ENCODE peak calls at places on chromosome 19, in nine cellular contexts. D is uterus, L is neural progenitor cell, A is foreskin fibroblast, Z is psoas muscle, B is spleen, M is mesothelial cell of epicardium, G is H1, Y is thoracic aorta. Q is an unnamed sample.

GRCh38 chr19:19214892-19215291 is 3.1 kb downstream of the NCAN start:
- DNase-seq in M (peak; percentile 73), A (peak; percentile 64), B (no peak), Z (no peak), Y (no peak), G (peak; percentile 100), L (peak; percentile 87), D (no peak), Q (peak; percentile 86)

GRCh38 chr19:7349961-7350711 is 1.4 kb downstream of the ARHGEF18 start:
- DNase-seq in G (no peak), M (no peak), B (peak; percentile 93), A (no peak), Y (no peak), L (no peak), D (no peak), Z (no peak), Q (no peak)

GRCh38 chr19:4676955-4677731 is 7.0 kb upstream of the MYDGF start:
- DNase-seq in G (peak; percentile 91), M (no peak), Y (no peak), B (no peak), D (no peak), A (peak; percentile 72), Z (peak; percentile 69), L (peak; percentile 84), Q (no peak)

GRCh38 chr19:30668521-30669155 is 296.5 kb downstream of the ZNF536 start:
- DNase-seq in Y (no peak), L (no peak), D (no peak), M (no peak), Z (no peak), G (no peak), A (no peak), B (peak; percentile 54), Q (no peak)

GRCh38 chr19:20858861-20859260 is 64.2 kb upstream of the ZNF85 start:
- DNase-seq in B (no peak), Y (no peak), L (peak; percentile 15), M (no peak), A (no peak), G (peak; percentile 52), D (no peak), Z (no peak), Q (no peak)

GRCh38 chr19:29942404-29943261 is 594 bp downstream of the URI1 start:
- DNase-seq in B (peak; percentile 95), A (peak; percentile 21), L (peak; percentile 84), M (peak; percentile 30), G (peak; percentile 75), Z (peak; percentile 63), Y (no peak), D (peak; percentile 29), Q (peak; percentile 37)

GRCh38 chr19:48967346-48968178 is 2.5 kb downstream of the FTL start:
- DNase-seq in M (no peak), L (no peak), Y (no peak), Z (peak; percentile 44), B (peak; percentile 83), D (no peak), A (peak; percentile 86), G (no peak), Q (no peak)

GRCh38 chr19:6470173-6470572 is 6.1 kb downstream of the CRB3 start:
- DNase-seq in Y (no peak), M (no peak), A (no peak), L (no peak), G (no peak), B (no peak), Z (no peak), D (no peak), Q (no peak)

GRCh38 chr19:10478903-10479384 is 24.2 kb downstream of the KEAP1 start:
- DNase-seq in A (peak; percentile 94), M (no peak), L (peak; percentile 92), Y (peak; percentile 83), D (peak; percentile 95), G (peak; percentile 89), Z (peak; percentile 93), B (peak; percentile 89), Q (peak; percentile 26)

GRCh38 chr19:15379996-15380647 is 535 bp upstream of the AKAP8 start:
- DNase-seq in Z (no peak), Y (no peak), L (no peak), G (peak; percentile 89), M (no peak), B (no peak), D (peak; percentile 43), A (peak; percentile 69), Q (no peak)

GRCh38 chr19:32165176-32165575 is 180.2 kb upstream of the ZNF507 start:
- DNase-seq in B (no peak), Y (no peak), D (no peak), L (no peak), G (peak; percentile 35), M (no peak), A (no peak), Z (no peak), Q (no peak)

GRCh38 chr19:2014731-2015610 is 543 bp downstream of the BTBD2 start:
- DNase-seq in L (peak; percentile 85), Z (no peak), Y (no peak), B (peak; percentile 87), A (peak; percentile 34), M (no peak), G (no peak), D (no peak), Q (no peak)

GRCh38 chr19:38837656-38838121 is 6.1 kb upstream of the ECH1 start:
- DNase-seq in A (peak; percentile 39), L (no peak), Y (no peak), Z (no peak), B (peak; percentile 47), M (no peak), G (no peak), D (no peak), Q (no peak)

GRCh38 chr19:18419699-18420460 is 682 bp downstream of the SSBP4 start:
- DNase-seq in Z (peak; percentile 51), Y (no peak), A (peak; percentile 57), M (no peak), L (peak; percentile 62), D (peak; percentile 59), B (peak; percentile 88), G (no peak), Q (peak; percentile 20)

GRCh38 chr19:50059045-50059444 is 33.2 kb downstream of the ZNF473 start:
- DNase-seq in A (no peak), B (no peak), G (no peak), L (no peak), Z (no peak), M (no peak), D (no peak), Y (no peak), Q (no peak)

GRCh38 chr19:2259331-2259730 is 3.1 kb upstream of the JSRP1 start:
- DNase-seq in Z (no peak), M (no peak), L (no peak), G (no peak), D (no peak), Y (no peak), B (no peak), A (no peak), Q (no peak)

DNA sequence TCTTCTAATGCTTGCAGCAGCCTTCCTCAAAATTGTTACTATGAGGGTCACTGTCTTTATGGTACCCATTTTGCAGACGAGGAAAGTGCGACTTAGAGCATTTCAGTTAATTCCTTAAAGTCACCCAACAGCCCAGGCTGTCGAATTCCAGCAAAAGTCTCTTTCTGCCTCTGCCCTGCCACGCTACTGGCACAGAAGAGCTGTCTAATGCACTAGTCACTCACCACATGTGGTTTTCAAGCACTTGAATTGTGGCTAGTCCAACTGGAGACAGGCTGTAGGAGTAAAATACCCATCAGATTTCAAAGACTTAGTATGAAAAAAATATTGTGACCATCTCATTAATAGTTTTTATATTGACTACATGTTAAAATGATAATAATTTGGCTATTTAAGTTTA is 1.7 kb downstream of the FPR1 start:
- DNase-seq in Z (no peak), Y (no peak), D (no peak), M (no peak), A (no peak), L (no peak), B (no peak), G (no peak), Q (no peak)
- TF ChIP-seq CTCF in Z (no peak), Y (no peak), D (no peak), M (no peak), A (no peak), L (no peak), B (no peak), G (no peak), Q (no peak)

DNA sequence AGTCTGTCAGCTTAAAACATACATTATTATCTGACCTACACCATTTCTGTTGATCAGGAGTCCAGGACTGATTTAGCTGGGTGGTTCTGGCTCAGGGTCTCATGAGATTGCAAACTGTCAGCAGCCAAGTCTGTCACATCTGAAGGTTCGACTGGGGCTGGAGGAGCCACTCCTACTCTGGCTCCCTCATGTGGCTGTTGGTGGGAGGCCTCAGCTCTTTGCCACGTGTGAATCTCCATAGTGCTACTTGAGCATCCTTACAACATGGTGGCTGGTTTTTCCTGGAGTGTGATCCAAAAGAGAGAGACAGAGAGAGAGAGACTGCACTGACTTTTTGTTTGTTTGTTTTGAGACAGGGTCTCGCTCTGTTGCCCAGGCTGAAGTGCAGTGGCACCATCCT is 63.6 kb upstream of the NFIC start:
- DNase-seq in L (no peak), M (no peak), G (no peak), A (no peak), D (no peak), Z (no peak), B (no peak), Y (no peak), Q (no peak)
- TF ChIP-seq CTCF in L (peak; percentile 8), M (no peak), G (peak; percentile 24), A (no peak), D (no peak), Z (no peak), B (no peak), Y (no peak), Q (no peak)

GRCh38 chr19:3396881-3397265 is 30.5 kb downstream of the NFIC start:
- DNase-seq in A (no peak), Z (no peak), D (no peak), Y (no peak), G (no peak), L (no peak), B (no peak), M (no peak), Q (no peak)

GRCh38 chr19:3401004-3401768 is 34.8 kb downstream of the NFIC start:
- DNase-seq in A (no peak), B (no peak), Y (no peak), D (no peak), M (no peak), G (no peak), Z (no peak), L (no peak), Q (no peak)

GRCh38 chr19:3398114-3398899 is 31.9 kb downstream of the NFIC start:
- DNase-seq in A (peak; percentile 61), G (no peak), L (peak; percentile 46), D (peak; percentile 85), Y (no peak), M (no peak), B (peak; percentile 83), Z (peak; percentile 70), Q (no peak)

GRCh38 chr19:3397266-3398022 is 31.1 kb downstream of the NFIC start:
- DNase-seq in A (peak; percentile 52), Z (no peak), B (no peak), Y (no peak), D (no peak), M (no peak), G (peak; percentile 56), L (peak; percentile 30), Q (no peak)

GRCh38 chr19:3398900-3399278 is 32.5 kb downstream of the NFIC start:
- DNase-seq in L (no peak), A (no peak), G (no peak), M (no peak), D (no peak), B (no peak), Y (no peak), Z (no peak), Q (no peak)
- TF ChIP-seq CTCF in L (no peak), A (no peak), G (no peak), M (no peak), D (no peak), B (no peak), Y (no peak), Z (no peak), Q (no peak)

GRCh38 chr19:3459322-3459881 is 20.9 kb downstream of the SMIM24 start:
- DNase-seq in A (peak; percentile 90), D (peak; percentile 95), L (no peak), G (no peak), Z (peak; percentile 88), B (no peak), M (no peak), Y (peak; percentile 87), Q (no peak)
- TF ChIP-seq CTCF in A (no peak), D (no peak), L (no peak), G (no peak), Z (no peak), B (no peak), M (no peak), Y (no peak), Q (no peak)